ENCODE peak calls at places on chromosome 2, in four cellular contexts. M is GM12865; T is stimulated activated CD8-positive, alpha-beta memory T cell treated with anti-CD3 and anti-CD28 coated beads, Interleukin-12 subunit alpha, Interleukin-12 subunit beta, amount 100 ng/mL, for 1 hour; D is mucosa of gallbladder. P is an unnamed sample.

GRCh38 chr2:118013221-118013723 is 598 bp downstream of the CCDC93 start:
- DNase-seq in M (peak; percentile 32), T (no peak), D (peak; percentile 32), P (peak; percentile 61)

GRCh38 chr2:19580830-19581229 is 222.4 kb upstream of the OSR1 start:
- DNase-seq in M (no peak), T (no peak), D (no peak), P (no peak)

GRCh38 chr2:183950673-183951072 is 647.7 kb upstream of the ZNF804A start:
- DNase-seq in M (no peak), T (no peak), D (no peak), P (no peak)

GRCh38 chr2:32652555-32653209 is 24.8 kb downstream of the TTC27 start:
- DNase-seq in M (no peak), T (no peak), D (no peak), P (no peak)

GRCh38 chr2:59803586-59803985 is 749.9 kb downstream of the BCL11A start:
- DNase-seq in M (no peak), T (no peak), D (no peak), P (no peak)

GRCh38 chr2:236167297-236168109 is 683 bp downstream of the GBX2 start:
- DNase-seq in M (no peak), T (no peak), D (no peak), P (no peak)

GRCh38 chr2:173109253-173110188 is 33.9 kb downstream of the MAP3K20 start:
- DNase-seq in M (no peak), T (no peak), D (no peak), P (no peak)

GRCh38 chr2:214902273-214902672 is 92.8 kb upstream of the BARD1 start:
- DNase-seq in M (no peak), T (no peak), D (no peak), P (no peak)

GRCh38 chr2:86808315-86809161 is 17.8 kb upstream of the CD8A start:
- DNase-seq in M (peak; percentile 90), T (peak; percentile 94), D (peak; percentile 89), P (peak; percentile 96)

GRCh38 chr2:28507806-28508764 is 12.2 kb downstream of the PLB1 start:
- DNase-seq in M (peak; percentile 4), T (peak; percentile 16), D (peak; percentile 31), P (no peak)

P was measured in Karpas-422.